ENCODE peak calls at places on chromosome 22, in ten cellular contexts. One of them, this sample, is unnamed.

GRCh38 chr22:19597399-19597735 is 73.2 kb upstream of the CLDN5 start:
- DNase-seq in activated T-helper 1 cell treated with Interleukin-2 at 50 U/mL for 16 hours: peak; percentile 22
- DNase-seq in uterus: no peak
- DNase-seq in Calu3: no peak
- DNase-seq in Daoy: no peak
- DNase-seq in amniotic stem cell: no peak
- DNase-seq in left ventricle myocardium inferior: no peak
- DNase-seq in NCI-H446: no peak
- DNase-seq in activated B cell treated with CpG ODN at 0.5 μM for 24 hours: no peak
- DNase-seq in sciatic nerve: no peak
- DNase-seq in this sample: no peak

GRCh38 chr22:33666661-33667619 is 253.3 kb downstream of the LARGE1 start:
- DNase-seq in sciatic nerve: no peak
- DNase-seq in activated T-helper 1 cell treated with Interleukin-2 at 50 U/mL for 16 hours: no peak
- DNase-seq in left ventricle myocardium inferior: no peak
- DNase-seq in activated B cell treated with CpG ODN at 0.5 μM for 24 hours: no peak
- DNase-seq in uterus: no peak
- DNase-seq in NCI-H446: no peak
- DNase-seq in amniotic stem cell: no peak
- DNase-seq in Daoy: no peak
- DNase-seq in Calu3: no peak
- DNase-seq in this sample: no peak

GRCh38 chr22:44181033-44181911 is 547 bp downstream of the PARVG start:
- DNase-seq in amniotic stem cell: no peak
- DNase-seq in NCI-H446: no peak
- DNase-seq in activated B cell treated with CpG ODN at 0.5 μM for 24 hours: peak; percentile 62
- DNase-seq in activated T-helper 1 cell treated with Interleukin-2 at 50 U/mL for 16 hours: peak; percentile 54
- DNase-seq in Calu3: no peak
- DNase-seq in sciatic nerve: no peak
- DNase-seq in Daoy: peak; percentile 76
- DNase-seq in uterus: no peak
- DNase-seq in left ventricle myocardium inferior: peak; percentile 47
- DNase-seq in this sample: no peak

GRCh38 chr22:29116397-29117123 is 43.7 kb downstream of the KREMEN1 start:
- DNase-seq in activated T-helper 1 cell treated with Interleukin-2 at 50 U/mL for 16 hours: no peak
- DNase-seq in activated B cell treated with CpG ODN at 0.5 μM for 24 hours: no peak
- DNase-seq in sciatic nerve: no peak
- DNase-seq in Calu3: no peak
- DNase-seq in left ventricle myocardium inferior: no peak
- DNase-seq in amniotic stem cell: no peak
- DNase-seq in Daoy: no peak
- DNase-seq in uterus: no peak
- DNase-seq in NCI-H446: no peak
- DNase-seq in this sample: no peak

GRCh38 chr22:50280708-50281383 is 10.7 kb upstream of the MAPK11 start:
- DNase-seq in activated T-helper 1 cell treated with Interleukin-2 at 50 U/mL for 16 hours: no peak
- DNase-seq in Calu3: no peak
- DNase-seq in sciatic nerve: no peak
- DNase-seq in activated B cell treated with CpG ODN at 0.5 μM for 24 hours: no peak
- DNase-seq in uterus: no peak
- DNase-seq in left ventricle myocardium inferior: no peak
- DNase-seq in NCI-H446: no peak
- DNase-seq in amniotic stem cell: no peak
- DNase-seq in Daoy: no peak
- DNase-seq in this sample: no peak

GRCh38 chr22:24156146-24156914 is 25.0 kb upstream of the SUSD2 start:
- DNase-seq in uterus: no peak
- DNase-seq in activated B cell treated with CpG ODN at 0.5 μM for 24 hours: peak; percentile 64
- DNase-seq in Calu3: peak; percentile 29
- DNase-seq in sciatic nerve: peak; percentile 70
- DNase-seq in Daoy: peak; percentile 65
- DNase-seq in amniotic stem cell: peak; percentile 49
- DNase-seq in NCI-H446: no peak
- DNase-seq in activated T-helper 1 cell treated with Interleukin-2 at 50 U/mL for 16 hours: peak; percentile 45
- DNase-seq in left ventricle myocardium inferior: peak; percentile 39
- DNase-seq in this sample: peak; percentile 42

GRCh38 chr22:18077087-18077638 is 627 bp upstream of the PEX26 start:
- DNase-seq in activated B cell treated with CpG ODN at 0.5 μM for 24 hours: no peak
- DNase-seq in Daoy: no peak
- DNase-seq in Calu3: no peak
- DNase-seq in amniotic stem cell: no peak
- DNase-seq in left ventricle myocardium inferior: no peak
- DNase-seq in NCI-H446: no peak
- DNase-seq in uterus: no peak
- DNase-seq in sciatic nerve: no peak
- DNase-seq in activated T-helper 1 cell treated with Interleukin-2 at 50 U/mL for 16 hours: no peak
- DNase-seq in this sample: no peak

GRCh38 chr22:27107824-27108223 is 450.4 kb downstream of the MIAT start:
- DNase-seq in activated B cell treated with CpG ODN at 0.5 μM for 24 hours: no peak
- DNase-seq in activated T-helper 1 cell treated with Interleukin-2 at 50 U/mL for 16 hours: no peak
- DNase-seq in sciatic nerve: peak; percentile 81
- DNase-seq in NCI-H446: peak; percentile 99
- DNase-seq in Calu3: peak; percentile 91
- DNase-seq in uterus: peak; percentile 80
- DNase-seq in amniotic stem cell: peak; percentile 51
- DNase-seq in left ventricle myocardium inferior: peak; percentile 53
- DNase-seq in Daoy: peak; percentile 99
- DNase-seq in this sample: peak; percentile 99

GRCh38 chr22:29786026-29786425 is 18.9 kb downstream of the UQCR10 start:
- DNase-seq in left ventricle myocardium inferior: no peak
- DNase-seq in NCI-H446: no peak
- DNase-seq in Calu3: no peak
- DNase-seq in Daoy: no peak
- DNase-seq in amniotic stem cell: no peak
- DNase-seq in activated B cell treated with CpG ODN at 0.5 μM for 24 hours: no peak
- DNase-seq in activated T-helper 1 cell treated with Interleukin-2 at 50 U/mL for 16 hours: no peak
- DNase-seq in uterus: no peak
- DNase-seq in sciatic nerve: no peak
- DNase-seq in this sample: no peak

GRCh38 chr22:18968011-18968749 is 32.1 kb upstream of the PRODH start:
- DNase-seq in sciatic nerve: no peak
- DNase-seq in uterus: no peak
- DNase-seq in left ventricle myocardium inferior: no peak
- DNase-seq in activated T-helper 1 cell treated with Interleukin-2 at 50 U/mL for 16 hours: no peak
- DNase-seq in Daoy: peak; percentile 40
- DNase-seq in activated B cell treated with CpG ODN at 0.5 μM for 24 hours: no peak
- DNase-seq in amniotic stem cell: no peak
- DNase-seq in Calu3: peak; percentile 39
- DNase-seq in NCI-H446: no peak
- DNase-seq in this sample: peak; percentile 22

GRCh38 chr22:38107692-38108515 is 2.6 kb downstream of the BAIAP2L2 start:
- DNase-seq in NCI-H446: peak; percentile 84
- DNase-seq in uterus: no peak
- DNase-seq in Calu3: no peak
- DNase-seq in left ventricle myocardium inferior: no peak
- DNase-seq in amniotic stem cell: no peak
- DNase-seq in Daoy: no peak
- DNase-seq in activated B cell treated with CpG ODN at 0.5 μM for 24 hours: no peak
- DNase-seq in activated T-helper 1 cell treated with Interleukin-2 at 50 U/mL for 16 hours: no peak
- DNase-seq in sciatic nerve: no peak
- DNase-seq in this sample: no peak

GRCh38 chr22:39543095-39543494 is 10.5 kb upstream of the RPS19BP1 start:
- DNase-seq in left ventricle myocardium inferior: no peak
- DNase-seq in activated T-helper 1 cell treated with Interleukin-2 at 50 U/mL for 16 hours: no peak
- DNase-seq in Daoy: peak; percentile 53
- DNase-seq in Calu3: no peak
- DNase-seq in activated B cell treated with CpG ODN at 0.5 μM for 24 hours: no peak
- DNase-seq in sciatic nerve: no peak
- DNase-seq in uterus: no peak
- DNase-seq in amniotic stem cell: no peak
- DNase-seq in NCI-H446: no peak
- DNase-seq in this sample: no peak

GRCh38 chr22:39230261-39231196 is 14.3 kb downstream of the PDGFB start:
- DNase-seq in amniotic stem cell: no peak
- DNase-seq in activated T-helper 1 cell treated with Interleukin-2 at 50 U/mL for 16 hours: no peak
- DNase-seq in left ventricle myocardium inferior: no peak
- DNase-seq in NCI-H446: no peak
- DNase-seq in uterus: no peak
- DNase-seq in activated B cell treated with CpG ODN at 0.5 μM for 24 hours: no peak
- DNase-seq in Calu3: no peak
- DNase-seq in sciatic nerve: no peak
- DNase-seq in Daoy: no peak
- DNase-seq in this sample: no peak

GRCh38 chr22:42912049-42912448 is 55.0 kb upstream of the ARFGAP3 start:
- DNase-seq in sciatic nerve: no peak
- DNase-seq in left ventricle myocardium inferior: no peak
- DNase-seq in activated B cell treated with CpG ODN at 0.5 μM for 24 hours: no peak
- DNase-seq in uterus: no peak
- DNase-seq in NCI-H446: no peak
- DNase-seq in activated T-helper 1 cell treated with Interleukin-2 at 50 U/mL for 16 hours: no peak
- DNase-seq in Calu3: no peak
- DNase-seq in Daoy: no peak
- DNase-seq in amniotic stem cell: no peak
- DNase-seq in this sample: no peak

GRCh38 chr22:40922484-40923303 is 28.5 kb upstream of the RBX1 start:
- DNase-seq in activated B cell treated with CpG ODN at 0.5 μM for 24 hours: no peak
- DNase-seq in activated T-helper 1 cell treated with Interleukin-2 at 50 U/mL for 16 hours: no peak
- DNase-seq in NCI-H446: peak; percentile 52
- DNase-seq in Daoy: peak; percentile 30
- DNase-seq in Calu3: peak; percentile 28
- DNase-seq in uterus: no peak
- DNase-seq in amniotic stem cell: peak; percentile 37
- DNase-seq in sciatic nerve: no peak
- DNase-seq in left ventricle myocardium inferior: no peak
- DNase-seq in this sample: peak; percentile 68

GRCh38 chr22:23521442-23522113 is 58.5 kb downstream of the IGLL1 start:
- DNase-seq in left ventricle myocardium inferior: peak; percentile 88
- DNase-seq in sciatic nerve: peak; percentile 95
- DNase-seq in Calu3: peak; percentile 94
- DNase-seq in Daoy: peak; percentile 97
- DNase-seq in activated T-helper 1 cell treated with Interleukin-2 at 50 U/mL for 16 hours: peak; percentile 56
- DNase-seq in activated B cell treated with CpG ODN at 0.5 μM for 24 hours: peak; percentile 80
- DNase-seq in uterus: peak; percentile 83
- DNase-seq in NCI-H446: peak; percentile 97
- DNase-seq in amniotic stem cell: peak; percentile 88
- DNase-seq in this sample: peak; percentile 91

This sample was measured in kidney tubule cell.